ENCODE peak calls at places on chromosomes 5 and 9, in six cellular contexts. Q is CD4-positive, CD25-positive, alpha-beta regulatory T cell; E is hypothalamus; G is aorta; M is substantia nigra; T is stimulated activated CD8-positive, alpha-beta memory T cell treated with anti-CD3 and anti-CD28 coated beads, Interleukin-7, amount 100 ng/mL, for 1 hour. Y is an unnamed sample.

GRCh38 chr5:68872088-68872842 is 221.5 kb upstream of the SLC30A5 start:
- DNase-seq in Q (no peak), E (no peak), G (no peak), M (no peak), T (no peak), Y (no peak)

GRCh38 chr5:178667109-178667508 is 40.3 kb upstream of the CLK4 start:
- DNase-seq in Q (no peak), E (no peak), G (no peak), M (no peak), T (no peak), Y (no peak)

GRCh38 chr5:133662578-133662977 is 50.2 kb upstream of the FSTL4 start:
- DNase-seq in Q (no peak), E (no peak), G (no peak), M (no peak), T (no peak), Y (no peak)

GRCh38 chr5:91200692-91201091 is 182.4 kb downstream of the ARRDC3 start:
- DNase-seq in Q (no peak), E (no peak), G (no peak), M (no peak), T (no peak), Y (no peak)

GRCh38 chr9:27683181-27683580 is 109.9 kb upstream of the C9orf72 start:
- DNase-seq in Q (no peak), E (no peak), G (no peak), M (no peak), T (no peak), Y (no peak)

GRCh38 chr5:139075066-139076050 is 122.8 kb downstream of the SIL1 start:
- DNase-seq in Q (no peak), E (no peak), G (no peak), M (no peak), T (no peak), Y (no peak)

GRCh38 chr5:74954919-74955318 is 88.7 kb upstream of the FAM169A start:
- DNase-seq in Q (no peak), E (no peak), G (no peak), M (no peak), T (no peak), Y (no peak)

GRCh38 chr5:179220716-179221115 is 124.5 kb downstream of the ADAMTS2 start:
- DNase-seq in Q (no peak), E (no peak), G (no peak), M (no peak), T (no peak), Y (no peak)

GRCh38 chr5:58794875-58795274 is 212.0 kb downstream of the RAB3C start:
- DNase-seq in Q (no peak), E (no peak), G (no peak), M (no peak), T (no peak), Y (no peak)

GRCh38 chr9:36211510-36211909 is 20.8 kb downstream of the CLTA start:
- DNase-seq in Q (no peak), E (no peak), G (no peak), M (no peak), T (no peak), Y (no peak)

GRCh38 chr9:111730937-111731567 is 63.7 kb downstream of the SHOC1 start:
- DNase-seq in Q (no peak), E (no peak), G (no peak), M (no peak), T (no peak), Y (no peak)

GRCh38 chr5:11105706-11106105 is 344.7 kb upstream of the DAP start:
- DNase-seq in Q (no peak), E (no peak), G (no peak), M (no peak), T (no peak), Y (no peak)

GRCh38 chr5:154267516-154267915 is 77.0 kb downstream of the GALNT10 start:
- DNase-seq in Q (no peak), E (no peak), G (no peak), M (no peak), T (no peak), Y (no peak)

GRCh38 chr9:5288591-5288990 is 15.9 kb downstream of the RLN2 start:
- DNase-seq in Q (no peak), E (no peak), G (no peak), M (no peak), T (no peak), Y (no peak)